ENCODE peak calls at places on chromosomes 11 and 22, in six cellular contexts. X, O, D, C, W and S are unnamed samples.

GRCh38 chr11:69394902-69395690 is 86.4 kb upstream of the LINC01488 start:
- DNase-seq in C (no peak), D (no peak), O (no peak), X (no peak), W (no peak), S (no peak)

GRCh38 chr11:70517996-70518907 is 119.9 kb downstream of the CTTN start:
- DNase-seq in O (peak), D (no peak), C (no peak), X (no peak), W (no peak), S (no peak)

GRCh38 chr11:60810583-60810982 is 25.4 kb downstream of the MS4A10 start:
- DNase-seq in D (no peak), W (no peak), X (no peak), O (no peak), C (no peak), S (no peak)

GRCh38 chr11:66891849-66892660 is 35.2 kb downstream of the LRFN4 start:
- DNase-seq in C (no peak), O (peak), D (peak), X (no peak), W (peak), S (peak)

GRCh38 chr11:130554241-130555055 is 106.0 kb downstream of the ADAMTS15 start:
- DNase-seq in W (no peak), C (no peak), X (no peak), D (no peak), O (peak), S (no peak)

GRCh38 chr11:46202149-46202548 is 75.3 kb upstream of the CREB3L1 start:
- DNase-seq in X (no peak), D (no peak), C (no peak), O (no peak), W (no peak), S (no peak)

GRCh38 chr11:69002743-69003231 is 10.3 kb downstream of the MRGPRF start:
- DNase-seq in W (no peak), O (no peak), D (no peak), X (no peak), C (no peak), S (no peak)

GRCh38 chr22:44702479-44703219 is 645 bp downstream of the PRR5 start:
- DNase-seq in W (no peak), D (no peak), O (peak), X (peak), C (peak), S (no peak)

GRCh38 chr11:36743039-36743438 is 145.0 kb upstream of the RAG2 start:
- DNase-seq in O (no peak), C (no peak), X (no peak), D (no peak), W (no peak), S (no peak)

GRCh38 chr11:1714908-1715885 is 18.2 kb downstream of the KRTAP5-6 start:
- DNase-seq in C (no peak), O (no peak), W (no peak), X (peak), D (no peak), S (peak)

GRCh38 chr11:89495951-89496350 is 4.8 kb upstream of the NOX4 start:
- DNase-seq in W (no peak), O (peak), D (no peak), X (peak), C (no peak), S (no peak)

GRCh38 chr11:42778193-42778592 is 533.6 kb upstream of the API5 start:
- DNase-seq in X (no peak), D (no peak), O (no peak), C (no peak), W (no peak), S (no peak)

GRCh38 chr11:66277475-66278391 is at the start of gene CNIH2:
- DNase-seq in C (peak), O (no peak), X (no peak), W (no peak), D (peak), S (no peak)

GRCh38 chr22:39090426-39091064 is 6.5 kb upstream of the APOBEC3H start:
- DNase-seq in O (no peak), X (no peak), C (no peak), D (no peak), W (no peak), S (no peak)

GRCh38 chr11:414333-414857 is 404 bp downstream of the SIGIRR start:
- DNase-seq in X (peak), C (no peak), D (no peak), W (no peak), O (no peak), S (no peak)

GRCh38 chr11:27722117-27722844 is 22.0 kb upstream of the BDNF start:
- DNase-seq in O (peak), D (peak), C (no peak), X (no peak), W (no peak), S (no peak)

GRCh38 chr11:27718853-27719574 is 18.8 kb upstream of the BDNF start:
- DNase-seq in O (peak), C (no peak), X (peak), W (no peak), D (peak), S (no peak)

GRCh38 chr11:27719575-27719925 is 19.3 kb upstream of the BDNF start:
- DNase-seq in D (no peak), O (no peak), X (no peak), C (no peak), W (no peak), S (no peak)

GRCh38 chr11:27721505-27722116 is 21.4 kb upstream of the BDNF start:
- DNase-seq in X (no peak), W (no peak), C (no peak), O (no peak), D (no peak), S (no peak)

DNA sequence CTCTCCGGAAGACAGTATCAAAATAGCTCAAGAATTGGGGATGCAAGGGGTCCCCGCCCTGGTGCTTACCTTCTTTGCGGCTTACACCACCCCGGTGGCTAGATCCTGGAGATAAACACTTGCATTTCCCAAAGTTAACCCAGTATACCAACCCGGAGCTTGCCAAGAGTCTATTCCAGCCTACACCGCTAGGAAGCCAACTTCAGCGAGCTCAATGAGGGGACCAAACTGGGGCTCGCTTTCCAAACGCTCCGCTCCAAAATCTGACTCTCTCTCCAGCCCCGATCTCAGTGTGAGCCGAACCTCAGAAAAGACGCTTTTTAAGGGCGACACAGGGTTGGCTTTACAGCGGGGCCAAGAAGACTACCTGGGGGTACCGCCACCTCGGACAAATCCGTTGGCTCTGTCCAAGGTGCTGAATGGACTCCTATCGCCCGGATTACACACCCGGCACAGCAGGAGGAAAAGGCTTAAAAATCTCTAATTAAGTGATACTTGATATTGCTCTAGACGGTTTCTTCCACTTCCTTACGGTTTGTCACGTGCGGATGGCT is 20.1 kb upstream of the BDNF start:
- DNase-seq in C (peak), O (peak), W (no peak), D (peak), X (peak), S (no peak)
- H3K4me3 ChIP-seq in C (no peak), O (peak), W (no peak), D (peak), X (no peak), S (no peak)

GRCh38 chr22:49964493-49965290 is 4.1 kb downstream of the PIM3 start:
- DNase-seq in C (peak), O (no peak), X (peak), D (no peak), W (no peak), S (no peak)

GRCh38 chr22:49964136-49964492 is 3.5 kb downstream of the PIM3 start:
- DNase-seq in O (no peak), X (peak), D (no peak), C (no peak), W (no peak), S (peak)

GRCh38 chr22:49966716-49967332 is 6.3 kb downstream of the PIM3 start:
- DNase-seq in X (peak), C (peak), O (no peak), D (no peak), W (peak), S (peak)

GRCh38 chr22:49966041-49966715 is 5.6 kb downstream of the PIM3 start:
- DNase-seq in W (no peak), X (peak), O (no peak), D (no peak), C (peak), S (no peak)

DNA sequence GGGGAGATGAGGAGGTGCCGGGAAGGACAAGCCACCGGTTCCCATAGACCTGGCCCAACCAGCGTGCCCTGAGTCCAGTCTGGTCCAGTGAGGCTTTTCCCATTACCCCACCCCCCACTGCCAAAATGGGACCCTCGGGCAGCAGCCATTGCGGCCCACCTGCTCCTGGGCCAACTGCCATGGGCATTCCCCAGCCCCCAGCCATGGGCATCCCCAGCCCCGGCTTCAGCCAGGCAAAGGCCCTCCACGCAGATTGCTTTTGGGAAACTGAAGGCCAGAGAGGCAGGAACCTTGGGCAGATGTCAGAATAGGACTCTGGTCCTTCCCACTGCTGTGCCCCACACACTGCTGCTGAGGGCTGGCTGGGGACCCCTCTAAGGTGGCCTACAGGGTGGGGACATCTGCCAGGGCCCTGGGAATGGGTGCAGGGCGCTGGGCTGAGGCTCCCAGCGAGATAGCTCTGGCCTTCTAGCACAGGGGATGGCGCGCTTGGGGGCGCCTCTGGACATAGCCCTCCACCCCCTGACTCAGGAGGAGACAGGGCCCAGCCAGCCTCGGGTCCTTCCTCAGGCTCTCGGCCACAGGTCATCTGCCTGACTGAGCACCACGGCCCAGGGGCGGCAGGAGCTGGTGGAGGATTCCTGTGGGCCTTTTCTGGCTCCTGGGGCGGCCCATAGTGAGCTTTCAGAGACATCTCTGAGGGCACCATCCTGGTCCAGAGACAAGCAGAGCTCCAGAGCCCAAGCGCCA is 4.9 kb downstream of the PIM3 start:
- DNase-seq in O (no peak), C (peak), D (no peak), W (no peak), X (peak), S (no peak)
- TF ChIP-seq POLR2A in O (no peak), C (no peak), D (no peak), W (no peak), X (no peak), S (no peak)

DNA sequence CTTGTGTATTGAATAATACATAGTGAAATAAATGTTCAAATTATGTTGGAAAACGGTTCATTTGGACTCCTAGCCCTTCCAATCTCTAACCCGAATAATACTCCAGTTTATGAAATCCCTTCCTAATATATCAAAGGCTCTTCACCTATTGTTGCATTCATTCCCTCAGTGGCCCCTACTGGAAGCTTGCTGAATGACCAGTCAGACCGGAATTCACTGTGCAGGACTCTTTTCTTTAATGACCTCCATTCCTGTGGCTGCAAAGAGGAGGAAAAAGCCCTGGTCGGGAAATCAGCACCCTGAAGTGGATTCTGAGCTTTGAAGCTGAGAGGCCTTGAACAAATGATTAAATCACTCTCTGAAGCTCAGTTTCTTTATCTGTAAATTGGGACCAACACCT is 19.1 kb upstream of the RCN1 start:
- DNase-seq in D (peak), C (no peak), X (no peak), O (peak), W (peak), S (no peak)
- TF ChIP-seq CTCF in D (no peak), C (no peak), X (no peak), O (peak), W (no peak), S (no peak)

DNA sequence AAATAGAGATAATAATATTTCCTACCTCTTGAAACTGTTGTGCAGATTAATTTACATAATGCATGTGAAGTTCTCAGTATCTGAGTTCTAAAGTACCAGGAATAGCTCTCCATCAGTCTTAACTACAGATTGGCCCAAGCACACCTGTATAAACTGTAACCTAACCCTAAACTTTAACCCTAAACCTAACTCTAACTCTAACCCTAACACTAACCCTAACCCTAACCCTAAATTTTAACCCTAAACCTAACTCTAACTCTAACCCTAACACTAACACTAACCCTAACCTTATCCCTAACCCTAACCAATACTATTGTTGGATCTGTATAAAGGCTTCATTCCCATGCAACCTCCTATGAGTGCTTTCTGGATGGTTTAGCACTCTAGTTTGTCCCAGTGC is 1445.9 kb upstream of the TENM4 start:
- DNase-seq in X (no peak), C (no peak), O (no peak), D (no peak), W (no peak), S (no peak)
- H3K4me3 ChIP-seq in X (no peak), C (no peak), O (no peak), D (no peak), W (no peak), S (no peak)

GRCh38 chr11:72683782-72684200 is 9.6 kb upstream of the PDE2A start:
- DNase-seq in X (peak), C (peak), D (peak), O (peak), W (peak), S (peak)
- TF ChIP-seq POLR2A in X (no peak), C (no peak), D (no peak), O (no peak), W (peak), S (no peak)

GRCh38 chr11:107928767-107929507 is 689 bp downstream of the RAB39A start:
- DNase-seq in O (no peak), D (no peak), W (no peak), X (peak), C (no peak), S (peak)

GRCh38 chr11:107929611-107930200 is 1.5 kb downstream of the RAB39A start:
- DNase-seq in C (no peak), W (no peak), X (no peak), D (no peak), O (no peak), S (no peak)

GRCh38 chr11:107928046-107928766 is at the start of gene RAB39A:
- DNase-seq in W (peak), X (peak), D (peak), O (peak), C (peak), S (peak)

GRCh38 chr11:107927559-107927958 is 689 bp upstream of the RAB39A start:
- DNase-seq in C (no peak), X (no peak), D (no peak), O (no peak), W (no peak), S (no peak)

DNA sequence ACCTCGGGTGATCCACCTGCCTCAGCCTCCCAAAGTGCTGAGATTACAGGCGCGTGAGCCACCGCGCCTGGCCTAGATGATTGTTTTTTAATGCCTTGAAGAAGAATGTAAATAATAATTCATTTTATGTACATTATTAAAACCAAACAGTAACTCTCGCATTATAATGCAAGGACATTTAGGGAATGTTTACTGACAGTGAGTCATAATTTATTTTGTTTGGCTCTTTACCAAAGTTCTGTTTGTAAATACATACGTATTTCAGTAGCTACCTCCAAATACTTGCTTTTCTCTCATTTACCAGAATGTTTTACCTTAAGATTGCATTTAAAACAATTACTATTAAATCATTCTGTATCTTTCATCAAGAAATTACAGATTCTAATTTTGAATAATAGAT is 3.0 kb downstream of the RAB39A start:
- DNase-seq in O (no peak), X (no peak), W (no peak), C (no peak), D (no peak), S (no peak)
- TF ChIP-seq CTCF in O (no peak), X (no peak), W (no peak), C (no peak), D (no peak), S (no peak)